ENCODE peak calls at places on chromosome 9, in nine cellular contexts. One of them, this sample, is unnamed.

GRCh38 chr9:106177216-106177615 is 482.9 kb downstream of the TMEM38B start:
- DNase-seq in cardiac muscle cell: no peak
- DNase-seq in kidney epithelial cell: no peak
- DNase-seq in A673: no peak
- DNase-seq in MM.1S: no peak
- DNase-seq in CD8-positive, alpha-beta T cell: no peak
- DNase-seq in PC-9: no peak
- DNase-seq in astrocyte: no peak
- DNase-seq in GM23338: no peak
- DNase-seq in this sample: no peak

GRCh38 chr9:126902160-126902559 is 12.4 kb upstream of the RALGPS1 start:
- DNase-seq in PC-9: no peak
- DNase-seq in astrocyte: no peak
- DNase-seq in A673: no peak
- DNase-seq in kidney epithelial cell: no peak
- DNase-seq in cardiac muscle cell: no peak
- DNase-seq in CD8-positive, alpha-beta T cell: no peak
- DNase-seq in GM23338: no peak
- DNase-seq in MM.1S: no peak
- DNase-seq in this sample: no peak

GRCh38 chr9:110668528-110669167 is at the start of gene MUSK:
- DNase-seq in CD8-positive, alpha-beta T cell: no peak
- DNase-seq in cardiac muscle cell: no peak
- DNase-seq in GM23338: no peak
- DNase-seq in MM.1S: no peak
- DNase-seq in astrocyte: no peak
- DNase-seq in PC-9: no peak
- DNase-seq in kidney epithelial cell: no peak
- DNase-seq in A673: no peak
- DNase-seq in this sample: peak; percentile 25

GRCh38 chr9:114250235-114250568 is 72.7 kb upstream of the ORM1 start:
- DNase-seq in PC-9: no peak
- DNase-seq in GM23338: no peak
- DNase-seq in CD8-positive, alpha-beta T cell: no peak
- DNase-seq in kidney epithelial cell: no peak
- DNase-seq in cardiac muscle cell: no peak
- DNase-seq in MM.1S: no peak
- DNase-seq in A673: peak; percentile 67
- DNase-seq in astrocyte: peak; percentile 78
- DNase-seq in this sample: peak; percentile 77

GRCh38 chr9:95135756-95136155 is 181.8 kb downstream of the FANCC start:
- DNase-seq in cardiac muscle cell: no peak
- DNase-seq in MM.1S: no peak
- DNase-seq in PC-9: no peak
- DNase-seq in GM23338: no peak
- DNase-seq in astrocyte: no peak
- DNase-seq in A673: no peak
- DNase-seq in CD8-positive, alpha-beta T cell: no peak
- DNase-seq in kidney epithelial cell: no peak
- DNase-seq in this sample: no peak

GRCh38 chr9:12266758-12267157 is 426.4 kb upstream of the TYRP1 start:
- DNase-seq in PC-9: no peak
- DNase-seq in cardiac muscle cell: peak; percentile 3
- DNase-seq in kidney epithelial cell: no peak
- DNase-seq in CD8-positive, alpha-beta T cell: no peak
- DNase-seq in MM.1S: no peak
- DNase-seq in astrocyte: no peak
- DNase-seq in GM23338: no peak
- DNase-seq in A673: no peak
- DNase-seq in this sample: no peak

GRCh38 chr9:34610434-34611206 is 1.3 kb downstream of the RPP25L start:
- DNase-seq in CD8-positive, alpha-beta T cell: no peak
- DNase-seq in MM.1S: no peak
- DNase-seq in A673: no peak
- DNase-seq in GM23338: no peak
- DNase-seq in cardiac muscle cell: peak; percentile 44
- DNase-seq in astrocyte: no peak
- DNase-seq in PC-9: no peak
- DNase-seq in kidney epithelial cell: no peak
- DNase-seq in this sample: no peak

GRCh38 chr9:12748016-12748415 is 26.8 kb upstream of the LURAP1L start:
- DNase-seq in PC-9: no peak
- DNase-seq in A673: no peak
- DNase-seq in cardiac muscle cell: no peak
- DNase-seq in CD8-positive, alpha-beta T cell: no peak
- DNase-seq in kidney epithelial cell: no peak
- DNase-seq in GM23338: no peak
- DNase-seq in astrocyte: no peak
- DNase-seq in MM.1S: no peak
- DNase-seq in this sample: no peak

GRCh38 chr9:134643306-134643705 is 1.7 kb downstream of the COL5A1 start:
- DNase-seq in PC-9: no peak
- DNase-seq in cardiac muscle cell: no peak
- DNase-seq in CD8-positive, alpha-beta T cell: no peak
- DNase-seq in MM.1S: no peak
- DNase-seq in GM23338: no peak
- DNase-seq in A673: no peak
- DNase-seq in kidney epithelial cell: no peak
- DNase-seq in astrocyte: no peak
- DNase-seq in this sample: peak; percentile 57

GRCh38 chr9:108150736-108151135 is 661.2 kb upstream of the KLF4 start:
- DNase-seq in GM23338: no peak
- DNase-seq in MM.1S: no peak
- DNase-seq in A673: peak; percentile 64
- DNase-seq in cardiac muscle cell: no peak
- DNase-seq in CD8-positive, alpha-beta T cell: no peak
- DNase-seq in kidney epithelial cell: no peak
- DNase-seq in astrocyte: no peak
- DNase-seq in PC-9: no peak
- DNase-seq in this sample: peak; percentile 86

GRCh38 chr9:7799934-7800285 is 332 bp upstream of the DMAC1 start:
- DNase-seq in PC-9: no peak
- DNase-seq in CD8-positive, alpha-beta T cell: no peak
- DNase-seq in GM23338: no peak
- DNase-seq in A673: no peak
- DNase-seq in astrocyte: no peak
- DNase-seq in kidney epithelial cell: no peak
- DNase-seq in MM.1S: no peak
- DNase-seq in cardiac muscle cell: no peak
- DNase-seq in this sample: no peak

GRCh38 chr9:90331826-90332575 is 310.6 kb downstream of the DIRAS2 start:
- DNase-seq in kidney epithelial cell: no peak
- DNase-seq in CD8-positive, alpha-beta T cell: no peak
- DNase-seq in A673: no peak
- DNase-seq in cardiac muscle cell: peak; percentile 6
- DNase-seq in astrocyte: peak; percentile 30
- DNase-seq in GM23338: no peak
- DNase-seq in PC-9: peak; percentile 88
- DNase-seq in MM.1S: no peak
- DNase-seq in this sample: peak; percentile 87

GRCh38 chr9:91966503-91966902 is 16.5 kb upstream of the ROR2 start:
- DNase-seq in A673: no peak
- DNase-seq in MM.1S: no peak
- DNase-seq in astrocyte: no peak
- DNase-seq in GM23338: no peak
- DNase-seq in cardiac muscle cell: no peak
- DNase-seq in CD8-positive, alpha-beta T cell: no peak
- DNase-seq in kidney epithelial cell: no peak
- DNase-seq in PC-9: no peak
- DNase-seq in this sample: no peak

GRCh38 chr9:110015759-110016158 is 192.2 kb downstream of the C9orf152 start:
- DNase-seq in kidney epithelial cell: peak; percentile 79
- DNase-seq in GM23338: no peak
- DNase-seq in PC-9: peak; percentile 71
- DNase-seq in astrocyte: peak; percentile 93
- DNase-seq in MM.1S: no peak
- DNase-seq in cardiac muscle cell: no peak
- DNase-seq in A673: no peak
- DNase-seq in CD8-positive, alpha-beta T cell: peak; percentile 23
- DNase-seq in this sample: peak; percentile 41

GRCh38 chr9:131228096-131228495 is 48.2 kb downstream of the FAM78A start:
- DNase-seq in GM23338: no peak
- DNase-seq in cardiac muscle cell: no peak
- DNase-seq in MM.1S: no peak
- DNase-seq in CD8-positive, alpha-beta T cell: no peak
- DNase-seq in astrocyte: no peak
- DNase-seq in PC-9: no peak
- DNase-seq in kidney epithelial cell: no peak
- DNase-seq in A673: peak; percentile 58
- DNase-seq in this sample: no peak

GRCh38 chr9:5817776-5818336 is 15.1 kb downstream of the ERMP1 start:
- DNase-seq in MM.1S: no peak
- DNase-seq in A673: no peak
- DNase-seq in cardiac muscle cell: no peak
- DNase-seq in CD8-positive, alpha-beta T cell: no peak
- DNase-seq in GM23338: no peak
- DNase-seq in astrocyte: peak; percentile 72
- DNase-seq in PC-9: peak; percentile 81
- DNase-seq in kidney epithelial cell: no peak
- DNase-seq in this sample: peak; percentile 67

GRCh38 chr9:80796662-80797426 is 892.5 kb downstream of the TLE1 start:
- DNase-seq in CD8-positive, alpha-beta T cell: no peak
- DNase-seq in MM.1S: no peak
- DNase-seq in astrocyte: no peak
- DNase-seq in A673: no peak
- DNase-seq in GM23338: no peak
- DNase-seq in PC-9: no peak
- DNase-seq in kidney epithelial cell: no peak
- DNase-seq in cardiac muscle cell: no peak
- DNase-seq in this sample: peak; percentile 7
- H3K4me3 ChIP-seq in CD8-positive, alpha-beta T cell: no peak overlapping the region
- H3K4me3 ChIP-seq in MM.1S: no peak overlapping the region
- H3K4me3 ChIP-seq in astrocyte: no peak overlapping the region
- H3K4me3 ChIP-seq in A673: no peak overlapping the region
- H3K4me3 ChIP-seq in GM23338: no peak overlapping the region
- H3K4me3 ChIP-seq in PC-9: no peak overlapping the region
- H3K4me3 ChIP-seq in kidney epithelial cell: no peak overlapping the region
- H3K4me3 ChIP-seq in cardiac muscle cell: no peak overlapping the region
- H3K4me3 ChIP-seq in this sample: no peak overlapping the region

DNA sequence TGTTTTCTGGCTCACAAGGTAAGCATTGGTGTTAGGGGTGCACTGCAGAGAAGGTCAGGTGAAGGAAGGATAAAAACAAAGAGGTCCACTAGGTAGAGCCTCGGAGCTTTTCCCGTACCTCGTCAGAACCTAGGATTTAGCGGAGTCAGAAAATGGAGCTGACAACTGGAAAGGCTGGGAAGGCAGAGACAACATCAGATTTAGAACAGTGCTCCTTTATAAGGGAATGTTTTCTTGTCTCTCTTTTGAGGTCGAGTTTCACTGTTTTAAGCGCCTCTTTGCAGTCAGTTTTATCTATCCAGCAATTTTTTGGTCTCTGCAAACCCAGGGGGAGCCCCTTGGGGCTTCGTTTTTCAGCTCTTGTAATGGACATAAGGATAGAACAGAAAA is 80.6 kb downstream of the FNBP1 start:
- DNase-seq in A673: no peak
- DNase-seq in GM23338: peak; percentile 20
- DNase-seq in PC-9: no peak
- DNase-seq in cardiac muscle cell: no peak
- DNase-seq in CD8-positive, alpha-beta T cell: no peak
- DNase-seq in astrocyte: no peak
- DNase-seq in MM.1S: no peak
- DNase-seq in kidney epithelial cell: no peak
- DNase-seq in this sample: peak; percentile 23
- H3K4me3 ChIP-seq in A673: peak overlapping the region; percentile 47
- H3K4me3 ChIP-seq in GM23338: peak overlapping the region; percentile 31
- H3K4me3 ChIP-seq in PC-9: no peak overlapping the region
- H3K4me3 ChIP-seq in cardiac muscle cell: no peak overlapping the region
- H3K4me3 ChIP-seq in CD8-positive, alpha-beta T cell: peak overlapping the region; percentile 48
- H3K4me3 ChIP-seq in astrocyte: peak overlapping the region; percentile 46
- H3K4me3 ChIP-seq in MM.1S: peak overlapping the region; percentile 64
- H3K4me3 ChIP-seq in kidney epithelial cell: no peak overlapping the region
- H3K4me3 ChIP-seq in this sample: peak overlapping the region; percentile 56

GRCh38 chr9:137534256-137535119 is 15.7 kb downstream of the PNPLA7 start:
- DNase-seq in cardiac muscle cell: peak; percentile 72
- DNase-seq in CD8-positive, alpha-beta T cell: no peak
- DNase-seq in A673: peak; percentile 78
- DNase-seq in PC-9: peak; percentile 51
- DNase-seq in GM23338: peak; percentile 84
- DNase-seq in kidney epithelial cell: peak; percentile 26
- DNase-seq in astrocyte: peak; percentile 41
- DNase-seq in MM.1S: peak; percentile 81
- DNase-seq in this sample: peak; percentile 76

GRCh38 chr9:137542486-137542885 is 7.7 kb downstream of the PNPLA7 start:
- DNase-seq in cardiac muscle cell: no peak
- DNase-seq in CD8-positive, alpha-beta T cell: no peak
- DNase-seq in astrocyte: no peak
- DNase-seq in MM.1S: no peak
- DNase-seq in A673: no peak
- DNase-seq in GM23338: no peak
- DNase-seq in kidney epithelial cell: no peak
- DNase-seq in PC-9: no peak
- DNase-seq in this sample: no peak

GRCh38 chr9:137535120-137535428 is 15.1 kb downstream of the PNPLA7 start:
- DNase-seq in MM.1S: no peak
- DNase-seq in cardiac muscle cell: no peak
- DNase-seq in astrocyte: no peak
- DNase-seq in kidney epithelial cell: no peak
- DNase-seq in CD8-positive, alpha-beta T cell: no peak
- DNase-seq in A673: no peak
- DNase-seq in GM23338: no peak
- DNase-seq in PC-9: no peak
- DNase-seq in this sample: no peak

GRCh38 chr9:137540536-137540935 is 9.7 kb downstream of the PNPLA7 start:
- DNase-seq in MM.1S: no peak
- DNase-seq in A673: no peak
- DNase-seq in astrocyte: no peak
- DNase-seq in GM23338: no peak
- DNase-seq in CD8-positive, alpha-beta T cell: no peak
- DNase-seq in PC-9: no peak
- DNase-seq in kidney epithelial cell: no peak
- DNase-seq in cardiac muscle cell: no peak
- DNase-seq in this sample: no peak

GRCh38 chr9:137538058-137538457 is 12.1 kb downstream of the PNPLA7 start:
- DNase-seq in astrocyte: no peak
- DNase-seq in CD8-positive, alpha-beta T cell: no peak
- DNase-seq in MM.1S: no peak
- DNase-seq in GM23338: no peak
- DNase-seq in PC-9: no peak
- DNase-seq in A673: no peak
- DNase-seq in kidney epithelial cell: no peak
- DNase-seq in cardiac muscle cell: no peak
- DNase-seq in this sample: no peak
- H3K4me3 ChIP-seq in astrocyte: no peak overlapping the region
- H3K4me3 ChIP-seq in CD8-positive, alpha-beta T cell: no peak overlapping the region
- H3K4me3 ChIP-seq in MM.1S: no peak overlapping the region
- H3K4me3 ChIP-seq in GM23338: no peak overlapping the region
- H3K4me3 ChIP-seq in PC-9: no peak overlapping the region
- H3K4me3 ChIP-seq in A673: no peak overlapping the region
- H3K4me3 ChIP-seq in kidney epithelial cell: no peak overlapping the region
- H3K4me3 ChIP-seq in cardiac muscle cell: no peak overlapping the region
- H3K4me3 ChIP-seq in this sample: no peak overlapping the region

DNA sequence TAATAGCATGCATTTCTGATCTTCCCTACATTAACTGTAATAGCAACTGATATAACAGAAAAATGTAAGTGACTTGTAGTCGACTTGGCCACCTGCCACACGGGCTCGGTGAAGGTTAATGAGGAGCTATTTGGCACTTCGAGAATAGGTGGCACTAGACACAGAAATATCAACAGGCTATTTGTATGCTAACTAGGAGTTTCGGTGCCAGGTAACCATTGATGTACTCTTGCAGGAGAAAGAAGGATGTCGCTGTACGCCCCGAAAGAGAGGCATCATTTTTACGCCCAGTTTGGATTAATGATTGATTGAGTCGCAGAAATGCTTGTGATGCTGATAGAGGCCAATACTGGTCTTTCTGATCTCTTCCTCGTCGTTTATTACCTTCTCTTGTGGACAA is 516 bp upstream of the DMRT2 start:
- DNase-seq in MM.1S: no peak
- DNase-seq in GM23338: no peak
- DNase-seq in astrocyte: no peak
- DNase-seq in CD8-positive, alpha-beta T cell: no peak
- DNase-seq in cardiac muscle cell: no peak
- DNase-seq in PC-9: no peak
- DNase-seq in A673: no peak
- DNase-seq in kidney epithelial cell: no peak
- DNase-seq in this sample: no peak
- H3K4me3 ChIP-seq in MM.1S: peak overlapping the region; percentile 7
- H3K4me3 ChIP-seq in GM23338: peak overlapping the region; percentile 38
- H3K4me3 ChIP-seq in astrocyte: no peak overlapping the region
- H3K4me3 ChIP-seq in CD8-positive, alpha-beta T cell: peak overlapping the region; percentile 11
- H3K4me3 ChIP-seq in cardiac muscle cell: no peak overlapping the region
- H3K4me3 ChIP-seq in PC-9: no peak overlapping the region
- H3K4me3 ChIP-seq in A673: no peak overlapping the region
- H3K4me3 ChIP-seq in kidney epithelial cell: no peak overlapping the region
- H3K4me3 ChIP-seq in this sample: no peak overlapping the region